ENCODE peak calls at places on chromosomes 11 and 22, in ten cellular contexts. I is T-cell; K is fibroblast of lung; N is left cardiac atrium; C is stimulated activated CD8-positive, alpha-beta memory T cell treated with anti-CD3 and anti-CD28 coated beads, Interleukin-15, amount 100 ng/mL, for 1 hour; B is globus pallidus; T is NCI-H2107; V is activated naive CD8-positive, alpha-beta T cell treated with anti-CD3 and anti-CD28 coated beads for 36 hours; S is GDM1; M is ecto neural progenitor cell. P is an unnamed sample.

GRCh38 chr11:111049131-111049530 is 196.4 kb upstream of the POU2AF2 start:
- DNase-seq in I (no peak), K (peak; percentile 35), N (no peak), C (no peak), B (no peak), T (no peak), V (no peak), S (no peak), M (no peak), P (no peak)

GRCh38 chr11:5007561-5007960 is 12.9 kb downstream of the OR51L1 start:
- DNase-seq in I (no peak), K (no peak), N (no peak), C (no peak), B (no peak), T (no peak), V (no peak), S (no peak), M (no peak), P (no peak)

GRCh38 chr11:117438371-117439000 is 110.8 kb downstream of the CEP164 start:
- DNase-seq in I (no peak), K (peak; percentile 68), N (no peak), C (no peak), B (no peak), T (no peak), V (no peak), S (no peak), M (no peak), P (no peak)

GRCh38 chr22:42473484-42474193 is 41.4 kb upstream of the NFAM1 start:
- DNase-seq in I (no peak), K (peak; percentile 41), N (no peak), C (no peak), B (peak; percentile 41), T (peak; percentile 26), V (no peak), S (peak; percentile 26), M (no peak), P (peak; percentile 73)

GRCh38 chr11:74611369-74611861 is 19.0 kb downstream of the POLD3 start:
- DNase-seq in I (no peak), K (peak; percentile 70), N (no peak), C (no peak), B (peak; percentile 33), T (no peak), V (no peak), S (no peak), M (no peak), P (peak; percentile 33)

GRCh38 chr11:120324932-120325810 is at the start of gene TLCD5:
- DNase-seq in I (peak; percentile 6), K (peak; percentile 77), N (peak; percentile 80), C (no peak), B (peak; percentile 56), T (no peak), V (peak; percentile 55), S (peak; percentile 27), M (peak; percentile 90), P (peak; percentile 54)

GRCh38 chr22:36433318-36434231 is 45.8 kb upstream of the MYH9 start:
- DNase-seq in I (no peak), K (peak; percentile 36), N (no peak), C (no peak), B (no peak), T (no peak), V (no peak), S (no peak), M (no peak), P (no peak)

GRCh38 chr22:36463783-36464184 is 17.7 kb downstream of the TXN2 start:
- DNase-seq in I (no peak), K (no peak), N (peak; percentile 84), C (no peak), B (no peak), T (no peak), V (no peak), S (no peak), M (no peak), P (no peak)

GRCh38 chr22:44357962-44358553 is 45.3 kb upstream of the SHISAL1 start:
- DNase-seq in I (no peak), K (peak; percentile 44), N (peak; percentile 60), C (no peak), B (peak; percentile 13), T (peak; percentile 46), V (no peak), S (no peak), M (no peak), P (no peak)

GRCh38 chr11:103871923-103872551 is 164.4 kb upstream of the DDI1 start:
- DNase-seq in I (no peak), K (no peak), N (no peak), C (no peak), B (no peak), T (no peak), V (no peak), S (no peak), M (no peak), P (no peak)

P was measured in HCT116.